ENCODE peak calls at places on chromosomes 6 and 20, in seven cellular contexts. T is foreskin fibroblast, L is transverse colon, I is AG04450, E is neural progenitor cell, M is HL-60, U is GM12864. A is an unnamed sample.

GRCh38 chr6:5190467-5190866 is 70.3 kb downstream of the LYRM4 start:
- DNase-seq in U (no peak), I (peak), T (peak), E (no peak), M (peak), L (no peak), A (peak)

GRCh38 chr6:109296305-109296915 is 85.9 kb downstream of the CD164 start:
- DNase-seq in I (no peak), E (no peak), M (no peak), T (no peak), L (peak), U (no peak), A (no peak)

GRCh38 chr6:107496041-107496440 is 6.1 kb downstream of the SOBP start:
- DNase-seq in I (no peak), L (no peak), T (no peak), M (no peak), U (no peak), E (no peak), A (no peak)

GRCh38 chr6:31614075-31614619 is 887 bp upstream of the AIF1 start:
- DNase-seq in L (no peak), U (no peak), I (no peak), T (no peak), E (no peak), M (peak), A (no peak)

GRCh38 chr6:27332692-27333641 is 20.9 kb upstream of the POM121L2 start:
- DNase-seq in L (no peak), I (peak), E (peak), T (peak), U (peak), M (no peak), A (no peak)

GRCh38 chr6:35146453-35146852 is 5.3 kb upstream of the TCP11 start:
- DNase-seq in L (peak), U (no peak), I (no peak), M (no peak), T (peak), E (peak), A (no peak)

GRCh38 chr6:2258112-2258511 is 12.7 kb upstream of the GMDS start:
- DNase-seq in I (no peak), T (no peak), M (no peak), U (no peak), L (no peak), E (no peak), A (no peak)

GRCh38 chr6:20351529-20351928 is 50.1 kb upstream of the E2F3 start:
- DNase-seq in L (no peak), E (no peak), I (no peak), T (no peak), M (no peak), U (no peak), A (no peak)

GRCh38 chr6:127459231-127459641 is at the start of gene KIAA0408:
- DNase-seq in U (no peak), M (no peak), L (peak), I (no peak), T (peak), E (peak), A (peak)

GRCh38 chr6:119036076-119036475 is 42.4 kb downstream of the FAM184A start:
- DNase-seq in M (no peak), I (no peak), L (no peak), E (no peak), T (no peak), U (no peak), A (no peak)

GRCh38 chr20:64264091-64264490 is 8.5 kb downstream of the PCMTD2 start:
- DNase-seq in T (no peak), U (no peak), M (no peak), E (no peak), I (no peak), L (no peak), A (no peak)

GRCh38 chr20:16821211-16822089 is 73.3 kb downstream of the OTOR start:
- DNase-seq in L (peak), U (no peak), T (peak), E (peak), M (no peak), I (no peak), A (no peak)

DNA sequence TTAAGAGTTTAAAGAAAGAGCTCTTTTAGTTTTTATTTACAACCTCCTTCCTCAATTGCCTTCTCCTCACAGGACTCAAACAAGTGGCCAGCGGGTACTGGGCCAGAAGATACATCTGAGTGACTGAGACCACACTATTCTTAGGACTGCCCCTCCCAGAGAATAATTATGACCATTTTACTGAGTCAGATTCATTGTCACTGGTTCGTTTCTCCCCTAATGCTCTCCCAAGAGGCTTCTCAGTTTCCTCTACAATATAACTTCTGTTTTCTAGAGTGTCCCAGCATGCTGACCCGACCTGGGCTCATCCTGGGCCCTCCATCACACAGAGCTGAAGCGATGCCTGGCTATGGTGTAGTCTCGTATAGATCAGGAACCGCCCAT is 279.9 kb downstream of the CD83 start:
- DNase-seq in U (no peak), T (no peak), M (no peak), L (no peak), E (no peak), I (no peak), A (no peak)
- H3K4me3 ChIP-seq in U (no peak), T (no peak), M (no peak), L (no peak), E (no peak), I (no peak), A (no peak)

GRCh38 chr20:60209048-60209447 is 250.8 kb downstream of the CDH26 start:
- DNase-seq in T (no peak), U (no peak), I (no peak), L (no peak), E (no peak), M (no peak), A (no peak)

GRCh38 chr20:60212695-60213094 is 254.5 kb downstream of the CDH26 start:
- DNase-seq in T (no peak), E (no peak), I (no peak), L (no peak), M (no peak), U (no peak), A (no peak)

GRCh38 chr20:60213126-60213893 is 255.1 kb downstream of the CDH26 start:
- DNase-seq in T (no peak), M (no peak), L (no peak), U (no peak), E (no peak), I (no peak), A (no peak)

GRCh38 chr20:60211618-60212463 is 253.6 kb downstream of the CDH26 start:
- DNase-seq in U (no peak), I (no peak), M (no peak), T (no peak), L (no peak), E (no peak), A (no peak)

GRCh38 chr20:60210779-60211617 is 252.8 kb downstream of the CDH26 start:
- DNase-seq in E (peak), T (peak), U (no peak), M (peak), L (peak), I (peak), A (no peak)
- H3K4me3 ChIP-seq in E (no peak), T (no peak), U (no peak), M (no peak), L (no peak), I (no peak), A (no peak)

DNA sequence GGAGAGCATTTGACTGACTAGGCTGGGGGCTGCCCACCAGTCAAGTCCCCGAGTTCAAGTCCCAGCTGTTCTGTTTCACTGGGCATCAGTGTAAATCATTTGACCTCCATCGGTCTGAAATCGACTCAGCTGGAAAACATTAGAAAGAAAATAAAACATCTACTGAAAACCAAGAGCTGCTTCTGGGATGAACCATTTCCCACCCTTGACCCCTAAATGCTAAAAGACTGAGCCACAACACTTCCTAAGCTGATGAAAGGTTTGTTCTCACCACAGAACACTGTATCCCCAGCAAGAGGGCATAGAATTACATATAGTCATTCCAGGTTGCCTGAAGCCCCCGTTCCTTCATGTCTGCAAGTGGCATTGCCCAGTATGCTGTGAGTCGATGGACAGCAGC is 237.0 kb upstream of the TAB2 start:
- DNase-seq in I (no peak), M (no peak), T (peak), U (no peak), L (no peak), E (no peak), A (no peak)
- H3K4me3 ChIP-seq in I (no peak), M (no peak), T (no peak), U (no peak), L (no peak), E (no peak), A (no peak)

DNA sequence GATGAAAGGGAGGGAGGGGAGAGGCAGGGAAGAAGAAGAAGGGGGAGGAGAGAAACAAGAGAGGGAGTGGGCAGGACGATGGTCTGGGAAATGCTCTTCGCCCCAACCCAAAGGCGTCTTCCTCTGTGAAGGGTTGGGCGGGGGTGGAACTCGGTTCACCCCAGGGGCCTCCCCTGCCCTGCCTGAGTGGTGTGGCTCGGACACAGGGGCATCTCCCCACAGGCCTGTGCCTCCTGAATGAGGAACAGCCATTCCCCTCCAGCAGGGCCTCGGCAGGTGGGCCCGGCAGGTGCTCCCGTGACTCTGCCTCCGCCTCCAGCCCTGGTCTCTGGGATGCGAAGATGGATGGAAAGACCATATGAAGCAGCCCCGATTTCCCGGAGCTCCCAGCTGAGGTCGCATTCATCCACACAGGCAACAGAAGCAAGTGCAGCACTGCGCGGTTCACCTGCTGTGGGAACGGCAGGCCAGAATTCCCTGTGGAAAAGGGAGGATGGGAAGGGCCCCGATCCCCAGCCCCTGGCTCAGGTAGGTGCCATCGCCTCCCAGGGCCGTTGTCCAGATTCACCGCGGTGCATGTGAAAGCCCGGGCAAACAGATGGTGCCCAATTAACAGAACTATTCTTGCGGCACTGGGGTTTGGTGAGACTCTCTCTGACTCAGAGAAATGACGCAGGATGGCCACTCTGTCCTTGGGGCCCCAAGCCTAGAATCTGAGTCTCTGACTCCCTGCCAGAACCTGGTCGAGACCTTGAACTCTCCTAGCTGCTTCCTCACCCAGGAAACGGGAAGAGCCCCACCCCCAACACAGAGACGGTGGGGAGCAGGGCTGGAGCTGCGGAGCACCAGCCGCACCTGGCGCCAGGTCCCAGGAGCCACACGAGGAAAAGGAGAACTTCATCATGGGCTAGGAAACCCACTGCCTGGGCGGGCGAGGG is 29.5 kb upstream of the RPS6KA2 start:
- DNase-seq in U (no peak), L (no peak), I (no peak), M (no peak), T (no peak), E (peak), A (no peak)
- H3K4me3 ChIP-seq in U (no peak), L (no peak), I (peak), M (no peak), T (no peak), E (peak), A (no peak)

DNA sequence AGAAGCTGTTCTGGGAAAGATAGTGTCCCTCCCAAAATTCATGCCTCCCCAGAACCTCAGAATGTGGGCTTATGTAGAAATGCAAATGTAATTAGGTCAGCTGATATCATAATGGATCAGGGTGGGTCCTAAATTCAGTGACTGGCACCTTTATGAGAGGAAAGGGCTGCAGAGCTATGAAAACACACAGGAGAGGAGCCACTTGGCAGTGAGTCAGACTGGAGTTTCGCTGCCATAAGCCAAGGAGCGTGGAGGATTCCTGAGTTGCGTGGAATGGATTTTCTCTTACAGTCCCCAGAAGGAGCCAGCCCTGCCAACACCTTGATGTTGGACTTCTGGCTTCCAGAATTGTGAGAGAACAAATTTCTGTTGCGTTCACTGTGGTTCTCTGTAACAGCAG is 249.8 kb upstream of the PMEPA1 start:
- DNase-seq in I (no peak), M (no peak), U (no peak), L (no peak), T (no peak), E (no peak), A (no peak)
- H3K4me3 ChIP-seq in I (no peak), M (no peak), U (no peak), L (no peak), T (no peak), E (no peak), A (no peak)

DNA sequence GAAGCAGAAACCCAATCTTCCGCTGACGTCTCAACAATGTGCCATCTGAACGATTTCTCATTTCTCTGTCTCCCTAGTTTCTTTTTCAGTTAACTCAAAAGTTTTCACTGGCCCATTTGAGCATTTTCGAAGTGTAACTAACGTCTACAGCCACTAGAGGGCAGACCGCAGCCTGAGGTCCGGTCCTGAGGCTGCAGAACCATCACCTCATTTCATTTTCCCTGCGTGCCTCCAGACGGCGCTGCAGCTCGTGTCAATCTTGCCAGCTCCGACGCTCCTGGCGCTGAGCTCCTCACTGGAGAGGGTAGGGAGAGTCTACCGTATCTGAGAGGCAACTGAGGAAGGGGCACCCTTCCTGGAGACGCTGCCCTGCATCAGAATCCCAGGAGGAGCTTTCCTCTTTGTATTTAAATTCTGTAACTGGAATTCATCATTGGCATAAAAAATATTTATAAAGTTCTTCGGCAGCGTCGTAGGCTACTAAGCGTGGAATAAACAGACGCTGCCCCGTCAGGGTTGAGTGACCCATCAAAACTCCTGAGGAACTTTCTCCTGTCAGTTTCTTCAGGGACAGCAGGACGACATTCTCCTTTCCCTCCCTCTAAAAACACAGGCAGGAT is 28.5 kb upstream of the DTNBP1 start:
- DNase-seq in U (peak), E (peak), T (peak), I (peak), M (peak), L (peak), A (peak)
- H3K4me3 ChIP-seq in U (no peak), E (no peak), T (peak), I (peak), M (no peak), L (no peak), A (no peak)

DNA sequence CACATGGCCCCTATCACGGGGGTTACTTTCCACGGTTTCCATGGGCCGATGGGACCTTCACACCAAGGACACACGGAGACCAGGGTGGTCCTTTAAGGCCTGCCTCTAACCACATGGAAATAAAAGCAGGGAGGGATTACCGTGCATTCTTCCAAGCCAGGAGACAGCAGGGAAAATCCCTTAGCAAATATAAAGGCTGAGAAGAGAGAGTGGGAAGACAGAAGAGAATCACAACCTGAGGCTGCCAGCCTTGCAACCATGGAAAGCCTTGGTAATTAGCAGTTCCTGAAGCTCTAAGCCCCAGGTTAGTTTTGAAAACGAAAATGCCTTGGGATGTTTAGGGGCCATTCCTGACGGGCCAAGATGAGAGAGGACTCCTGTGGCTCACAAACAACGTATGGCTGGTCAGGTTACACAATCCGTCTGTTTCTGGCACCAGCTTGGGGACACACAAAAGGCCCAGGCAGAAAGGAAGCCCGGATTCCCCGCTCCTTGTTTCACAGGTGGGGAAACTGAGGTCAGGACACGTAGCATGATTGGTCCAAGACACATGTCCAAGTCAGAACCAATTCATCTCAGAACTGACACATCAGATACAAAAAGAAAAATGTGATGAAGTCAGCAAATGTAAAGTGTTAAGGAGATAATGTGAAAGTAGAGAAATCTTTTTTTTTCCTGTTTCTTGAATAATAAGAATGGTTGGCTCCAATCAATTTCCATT is 2.8 kb downstream of the PREX1 start:
- DNase-seq in E (peak), L (no peak), U (no peak), T (no peak), I (no peak), M (no peak), A (no peak)
- H3K4me3 ChIP-seq in E (peak), L (no peak), U (peak), T (no peak), I (no peak), M (peak), A (no peak)

A was measured in retinal pigment epithelial cell.